ENCODE peak calls at places on chromosome 7, in six cellular contexts. Q is astrocyte of the spinal cord, E is adrenal gland, S is bronchial epithelial cell, K is H9, F is cardiac muscle cell. D is an unnamed sample.

GRCh38 chr7:4683043-4683883 is 1.2 kb downstream of the FOXK1 start:
- DNase-seq in Q (no peak), E (no peak), S (peak; percentile 29), K (no peak), F (no peak), D (no peak)

GRCh38 chr7:135316648-135317313 is 83.1 kb downstream of the STRA8 start:
- DNase-seq in Q (no peak), E (no peak), S (no peak), K (peak; percentile 19), F (peak; percentile 34), D (no peak)

GRCh38 chr7:16492513-16493062 is 27.1 kb upstream of the SOSTDC1 start:
- DNase-seq in Q (peak; percentile 67), E (no peak), S (peak; percentile 54), K (no peak), F (peak; percentile 52), D (no peak)

GRCh38 chr7:43302773-43303172 is 190.3 kb downstream of the HECW1 start:
- DNase-seq in Q (no peak), E (no peak), S (no peak), K (no peak), F (no peak), D (no peak)

GRCh38 chr7:35498416-35498815 is 196.5 kb downstream of the HERPUD2 start:
- DNase-seq in Q (no peak), E (no peak), S (no peak), K (no peak), F (no peak), D (no peak)

GRCh38 chr7:43083091-43083490 is 29.4 kb upstream of the HECW1 start:
- DNase-seq in Q (peak; percentile 40), E (no peak), S (no peak), K (no peak), F (peak; percentile 13), D (no peak)

GRCh38 chr7:27640914-27641570 is 21.6 kb downstream of the HIBADH start:
- DNase-seq in Q (peak; percentile 79), E (peak; percentile 23), S (peak; percentile 79), K (no peak), F (peak; percentile 76), D (no peak)

GRCh38 chr7:47652591-47652990 is 70.7 kb upstream of the TNS3 start:
- DNase-seq in Q (no peak), E (no peak), S (no peak), K (no peak), F (no peak), D (no peak)

GRCh38 chr7:142298631-142299030 is 40.8 kb upstream of the PRSS58 start:
- DNase-seq in Q (no peak), E (no peak), S (no peak), K (no peak), F (no peak), D (no peak)

GRCh38 chr7:29299986-29300609 is 105.5 kb downstream of the CHN2 start:
- DNase-seq in Q (no peak), E (no peak), S (peak; percentile 21), K (no peak), F (peak; percentile 64), D (no peak)

GRCh38 chr7:101680406-101681145 is 51.5 kb upstream of the MYL10 start:
- DNase-seq in Q (no peak), E (no peak), S (no peak), K (no peak), F (no peak), D (no peak)

GRCh38 chr7:141333459-141333858 is 217.8 kb upstream of the AGK start:
- DNase-seq in Q (peak; percentile 10), E (peak; percentile 7), S (no peak), K (peak; percentile 77), F (no peak), D (peak; percentile 51)

GRCh38 chr7:126702242-126703016 is 550.3 kb downstream of the GRM8 start:
- DNase-seq in Q (no peak), E (no peak), S (no peak), K (no peak), F (peak; percentile 71), D (no peak)

GRCh38 chr7:42869131-42870020 is 42.5 kb downstream of the C7orf25 start:
- DNase-seq in Q (no peak), E (peak; percentile 32), S (peak; percentile 46), K (no peak), F (no peak), D (no peak)

GRCh38 chr7:75611557-75612178 is 119.5 kb downstream of the SPDYE5 start:
- DNase-seq in Q (no peak), E (peak; percentile 99), S (no peak), K (peak; percentile 83), F (no peak), D (peak; percentile 34)

DNA sequence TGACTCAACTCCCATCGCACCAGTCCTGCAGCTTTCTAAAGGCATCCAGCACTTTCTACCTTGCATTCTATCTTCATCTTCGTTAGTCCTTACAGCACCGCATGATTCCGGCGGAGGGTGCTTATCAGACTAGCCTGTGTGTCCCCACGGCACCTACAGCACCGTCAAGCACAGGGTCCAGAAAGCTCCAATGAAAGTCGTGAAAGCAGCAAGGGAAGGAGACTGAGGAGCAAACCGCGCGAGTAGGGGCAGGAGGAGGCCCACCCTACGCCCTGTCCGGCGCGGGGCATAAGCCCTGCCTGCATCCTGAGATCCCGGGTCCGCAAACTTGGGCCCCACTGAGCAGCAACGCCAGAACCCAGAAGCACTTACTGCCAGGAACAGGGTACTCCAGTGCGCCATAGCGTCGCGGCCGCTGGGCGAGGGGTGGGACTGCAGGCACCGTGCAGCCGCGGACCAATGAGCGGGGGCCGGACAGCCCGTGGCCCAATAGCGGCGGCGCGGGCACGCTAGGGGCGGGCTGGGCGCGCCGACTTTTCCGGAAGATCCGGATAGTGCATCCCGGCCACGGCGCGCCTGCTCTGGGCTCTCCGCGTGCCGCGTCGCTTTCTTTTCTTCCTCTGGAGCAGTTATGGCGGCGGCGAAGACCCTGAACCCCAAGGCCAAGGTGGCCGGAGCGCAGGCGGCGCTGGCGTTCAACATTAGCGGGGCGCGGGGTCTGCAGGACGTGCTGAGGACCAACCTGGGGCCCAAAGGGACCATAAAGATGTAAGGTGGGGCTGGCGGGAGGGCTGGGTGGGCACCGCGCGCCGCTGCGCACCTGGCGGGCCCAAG is 122.1 kb upstream of the VKORC1L1 start:
- DNase-seq in Q (peak; percentile 90), E (peak; percentile 93), S (peak; percentile 78), K (peak; percentile 92), F (peak; percentile 91), D (peak; percentile 93)
- TF ChIP-seq CTCF in Q (no peak), E (no peak), S (no peak), K (no peak), F (no peak), D (no peak)

GRCh38 chr7:19982841-19983835 is 209.7 kb upstream of the TMEM196 start:
- DNase-seq in Q (peak; percentile 82), E (peak; percentile 73), S (peak; percentile 53), K (peak; percentile 69), F (peak; percentile 82), D (peak; percentile 64)
- TF ChIP-seq CTCF in Q (peak; percentile 51), E (peak; percentile 10), S (peak; percentile 34), K (peak; percentile 82), F (peak; percentile 48), D (no peak)

DNA sequence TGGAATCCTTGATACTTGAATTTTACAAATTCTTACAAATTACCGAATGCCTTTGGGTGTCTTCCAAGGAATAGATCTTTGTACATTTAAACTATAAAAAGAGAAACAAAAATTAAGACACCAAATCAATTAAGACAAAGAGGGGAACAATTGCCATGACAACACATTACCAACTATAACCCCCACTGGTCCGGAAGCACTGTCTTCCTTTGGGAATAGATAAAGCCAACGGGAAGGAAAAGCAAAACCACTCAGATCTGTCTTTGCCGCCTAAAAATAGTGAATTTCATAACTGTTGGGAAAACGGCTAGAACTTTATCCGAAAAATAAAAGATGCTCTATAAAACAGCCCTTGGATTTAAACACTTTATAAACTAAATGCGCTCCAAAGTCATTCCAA is 37.4 kb downstream of the GRB10 start:
- DNase-seq in Q (no peak), E (no peak), S (no peak), K (no peak), F (peak; percentile 12), D (no peak)
- TF ChIP-seq CTCF in Q (no peak), E (no peak), S (no peak), K (no peak), F (no peak), D (no peak)

GRCh38 chr7:818031-818699 is 14.1 kb upstream of the SUN1 start:
- DNase-seq in Q (peak; percentile 74), E (no peak), S (peak; percentile 67), K (no peak), F (peak; percentile 34), D (no peak)
- TF ChIP-seq CTCF in Q (peak; percentile 22), E (no peak), S (peak; percentile 20), K (peak; percentile 55), F (peak; percentile 35), D (peak; percentile 72)

GRCh38 chr7:159045839-159046238 is 98.8 kb downstream of the VIPR2 start:
- DNase-seq in Q (no peak), E (no peak), S (no peak), K (no peak), F (no peak), D (no peak)
- TF ChIP-seq CTCF in Q (no peak), E (no peak), S (no peak), K (peak; percentile 16), F (no peak), D (no peak)

D was measured in endothelial cell.